ENCODE peak calls at places on chromosomes 6 and 20, in ten cellular contexts. S, L, E, C, J, P, T, F, W and U are unnamed samples.

GRCh38 chr20:53413188-53413631 is 180.4 kb downstream of the ZNF217 start:
- DNase-seq in S (peak; percentile 79), L (no peak), E (peak; percentile 70), C (peak; percentile 39), J (no peak), P (peak; percentile 67), T (peak; percentile 17), F (no peak), W (no peak), U (no peak)

GRCh38 chr6:14079433-14079832 is 38.1 kb upstream of the CD83 start:
- DNase-seq in S (no peak), L (no peak), E (no peak), C (no peak), J (no peak), P (peak; percentile 36), T (no peak), F (peak; percentile 78), W (peak; percentile 49), U (peak; percentile 64)

GRCh38 chr6:91268941-91269340 is 682.1 kb upstream of the MAP3K7 start:
- DNase-seq in S (no peak), L (no peak), E (no peak), C (no peak), J (no peak), P (no peak), T (no peak), F (peak; percentile 46), W (no peak), U (no peak)

GRCh38 chr6:160519603-160520042 is 144.5 kb downstream of the LPA start:
- DNase-seq in S (no peak), L (no peak), E (no peak), C (no peak), J (no peak), P (peak; percentile 74), T (no peak), F (no peak), W (no peak), U (no peak)

GRCh38 chr6:120129228-120129627 is 779.7 kb upstream of the MAN1A1 start:
- DNase-seq in S (no peak), L (no peak), E (no peak), C (no peak), J (no peak), P (no peak), T (no peak), F (no peak), W (no peak), U (no peak)

GRCh38 chr20:19181552-19181951 is 30.9 kb upstream of the SLC24A3 start:
- DNase-seq in S (no peak), L (no peak), E (no peak), C (no peak), J (no peak), P (peak; percentile 18), T (no peak), F (no peak), W (no peak), U (no peak)

GRCh38 chr6:150336299-150336698 is 32.5 kb upstream of the IYD start:
- DNase-seq in S (peak; percentile 44), L (no peak), E (no peak), C (no peak), J (no peak), P (peak; percentile 34), T (no peak), F (peak; percentile 90), W (no peak), U (peak; percentile 34)

GRCh38 chr6:144394209-144394608 is 109.1 kb downstream of the UTRN start:
- DNase-seq in S (no peak), L (no peak), E (no peak), C (no peak), J (no peak), P (no peak), T (no peak), F (no peak), W (no peak), U (no peak)

GRCh38 chr6:15061908-15062307 is 184.0 kb upstream of the JARID2 start:
- DNase-seq in S (no peak), L (no peak), E (no peak), C (no peak), J (no peak), P (no peak), T (no peak), F (no peak), W (no peak), U (no peak)

GRCh38 chr6:31620586-31621319 is at the start of gene PRRC2A:
- DNase-seq in S (peak; percentile 98), L (peak; percentile 92), E (peak; percentile 96), C (peak; percentile 76), J (no peak), P (no peak), T (peak; percentile 92), F (no peak), W (peak; percentile 83), U (peak; percentile 69)

GRCh38 chr6:16414205-16414604 is 175.8 kb downstream of the GMPR start:
- DNase-seq in S (no peak), L (no peak), E (no peak), C (no peak), J (no peak), P (no peak), T (no peak), F (peak; percentile 59), W (no peak), U (no peak)

GRCh38 chr20:45052698-45053440 is 48.1 kb downstream of the KCNS1 start:
- DNase-seq in S (no peak), L (no peak), E (no peak), C (no peak), J (no peak), P (no peak), T (no peak), F (peak; percentile 96), W (no peak), U (no peak)

GRCh38 chr20:49757597-49757996 is 43.9 kb upstream of the B4GALT5 start:
- DNase-seq in S (no peak), L (no peak), E (no peak), C (no peak), J (no peak), P (no peak), T (no peak), F (no peak), W (no peak), U (no peak)

GRCh38 chr6:117266267-117266797 is 974 bp downstream of the VGLL2 start:
- DNase-seq in S (no peak), L (no peak), E (no peak), C (no peak), J (no peak), P (no peak), T (no peak), F (no peak), W (no peak), U (no peak)

GRCh38 chr20:47713941-47714450 is 71.3 kb downstream of the SULF2 start:
- DNase-seq in S (no peak), L (no peak), E (no peak), C (no peak), J (peak; percentile 52), P (no peak), T (no peak), F (no peak), W (peak; percentile 42), U (peak; percentile 90)

GRCh38 chr20:38723069-38723981 is 961 bp upstream of the SLC32A1 start:
- DNase-seq in S (no peak), L (no peak), E (no peak), C (no peak), J (no peak), P (no peak), T (no peak), F (peak; percentile 30), W (no peak), U (no peak)

DNA sequence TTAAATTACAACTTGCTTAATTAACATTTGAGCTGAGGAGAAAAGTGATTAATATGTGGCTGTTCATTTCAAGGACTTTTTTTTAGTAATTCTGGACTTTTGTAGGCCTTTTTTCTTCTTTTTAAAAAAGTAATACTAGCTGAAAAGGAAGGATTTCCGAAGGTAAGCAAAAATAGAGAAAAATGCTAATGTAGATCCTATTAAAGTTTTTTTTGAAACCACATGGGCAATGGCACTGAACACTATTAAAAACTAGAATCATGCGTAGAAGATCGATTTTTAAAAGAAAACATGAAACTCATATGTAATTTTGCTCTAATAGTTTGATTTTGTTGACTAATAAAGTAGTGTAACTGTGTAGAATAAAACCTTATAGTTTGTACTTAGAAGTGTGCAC is 2.4 kb downstream of the BAG2 start:
- DNase-seq in S (no peak), L (no peak), E (no peak), C (no peak), J (no peak), P (no peak), T (no peak), F (no peak), W (no peak), U (no peak)
- H3K4me3 ChIP-seq in S (peak overlapping the region; percentile 3), L (peak overlapping the region; percentile 72), E (peak overlapping the region; percentile 59), C (peak overlapping the region; percentile 74), J (peak overlapping the region; percentile 89), P (peak overlapping the region; percentile 92), T (peak overlapping the region; percentile 77), F (peak overlapping the region; percentile 72), W (peak overlapping the region; percentile 77), U (peak overlapping the region; percentile 68)

GRCh38 chr20:50953196-50953595 is 5.1 kb downstream of the DPM1 start:
- DNase-seq in S (no peak), L (no peak), E (no peak), C (no peak), J (no peak), P (no peak), T (no peak), F (no peak), W (no peak), U (no peak)
- H3K36me3 ChIP-seq in S (no peaks in the 10 kb centered on the region), L (peaks cover 68% of the 10 kb centered on the region), E (no peaks in the 10 kb centered on the region), C (no peaks in the 10 kb centered on the region), J (peaks cover 6% of the 10 kb centered on the region), P (peaks cover 66% of the 10 kb centered on the region), T (no peaks in the 10 kb centered on the region), F (peaks cover 41% of the 10 kb centered on the region), W (peaks cover 71% of the 10 kb centered on the region), U (peaks cover 70% of the 10 kb centered on the region)

DNA sequence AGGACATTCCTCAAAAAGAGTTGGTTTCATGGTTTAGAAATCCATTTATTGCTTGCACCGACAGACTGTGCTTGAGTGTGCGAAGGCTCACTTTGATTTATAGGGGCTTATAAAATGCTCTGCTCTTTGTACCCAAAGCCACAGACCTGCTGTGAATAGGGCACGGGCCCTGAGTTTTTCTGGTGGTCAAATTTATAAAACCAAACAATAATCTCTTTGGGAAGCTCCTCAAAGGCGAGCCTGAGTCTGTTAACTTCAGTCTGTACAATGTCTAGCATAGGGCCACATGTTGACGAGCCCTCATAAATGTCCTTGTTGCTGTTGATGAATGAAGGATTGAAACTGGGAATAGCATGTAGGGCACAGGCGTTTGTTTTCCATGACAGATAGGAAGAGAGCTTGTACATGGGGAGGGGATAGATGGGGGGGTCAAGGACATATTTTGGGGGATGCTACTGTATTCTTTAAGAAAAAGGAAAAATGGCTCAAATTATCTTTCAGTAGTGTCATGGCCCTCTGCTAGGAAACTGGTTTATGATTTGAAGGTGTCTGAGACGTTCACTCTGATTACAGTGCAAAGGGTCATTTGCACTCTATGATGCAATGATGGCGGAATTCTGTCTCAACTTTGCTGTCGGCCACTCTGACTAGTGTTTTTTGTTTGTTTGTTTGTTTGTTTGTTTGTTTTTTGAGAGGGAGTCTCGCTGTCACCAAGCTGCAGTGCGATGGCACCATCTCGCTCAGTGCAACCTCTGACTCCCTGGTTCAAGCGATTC is 179.8 kb downstream of the SOX4 start:
- DNase-seq in S (peak; percentile 8), L (no peak), E (no peak), C (no peak), J (no peak), P (no peak), T (no peak), F (no peak), W (no peak), U (no peak)
- H3K4me3 ChIP-seq in S (no peak overlapping the region), L (no peak overlapping the region), E (no peak overlapping the region), C (no peak overlapping the region), J (no peak overlapping the region), P (no peak overlapping the region), T (no peak overlapping the region), F (no peak overlapping the region), W (no peak overlapping the region), U (no peak overlapping the region)

GRCh38 chr6:33739611-33740010 is 7.1 kb downstream of the IP6K3 start:
- DNase-seq in S (no peak), L (no peak), E (no peak), C (no peak), J (no peak), P (no peak), T (no peak), F (no peak), W (no peak), U (no peak)
- H3K36me3 ChIP-seq in S (no peaks in the 10 kb centered on the region), L (peaks cover 31% of the 10 kb centered on the region), E (no peaks in the 10 kb centered on the region), C (no peaks in the 10 kb centered on the region), J (no peaks in the 10 kb centered on the region), P (no peaks in the 10 kb centered on the region), T (no peaks in the 10 kb centered on the region), F (no peaks in the 10 kb centered on the region), W (no peaks in the 10 kb centered on the region), U (no peaks in the 10 kb centered on the region)